ENCODE peak calls at places on chromosomes 13 and 19, in eight cellular contexts. One of them, this sample, is unnamed.
A peak's percentile ranks its signal among the peaks of the same experiment; 100 is the strongest.

GRCh38 chr13:90105881-90106496 is 1241.5 kb upstream of the MIR17HG start:
- DNase-seq in mammary epithelial cell: no peak
- DNase-seq in left ventricle myocardium inferior: no peak
- DNase-seq in choroid plexus epithelial cell: peak; percentile 86
- DNase-seq in astrocyte: peak; percentile 82
- DNase-seq in midbrain: no peak
- DNase-seq in fibroblast of lung: peak; percentile 20
- DNase-seq in colonic mucosa: no peak
- DNase-seq in this sample: no peak

GRCh38 chr19:10552596-10553053 is 8.9 kb downstream of the ATG4D start:
- DNase-seq in mammary epithelial cell: no peak
- DNase-seq in left ventricle myocardium inferior: no peak
- DNase-seq in choroid plexus epithelial cell: peak; percentile 37
- DNase-seq in astrocyte: no peak
- DNase-seq in midbrain: no peak
- DNase-seq in fibroblast of lung: peak; percentile 17
- DNase-seq in colonic mucosa: peak; percentile 30
- DNase-seq in this sample: no peak

GRCh38 chr19:34236035-34236793 is 18.1 kb upstream of the GARRE1 start:
- DNase-seq in mammary epithelial cell: no peak
- DNase-seq in left ventricle myocardium inferior: no peak
- DNase-seq in choroid plexus epithelial cell: peak; percentile 34
- DNase-seq in astrocyte: peak; percentile 47
- DNase-seq in midbrain: no peak
- DNase-seq in fibroblast of lung: peak; percentile 90
- DNase-seq in colonic mucosa: peak; percentile 68
- DNase-seq in this sample: no peak

GRCh38 chr19:19170053-19170945 is at the start of gene MEF2B:
- DNase-seq in mammary epithelial cell: peak; percentile 27
- DNase-seq in left ventricle myocardium inferior: peak; percentile 77
- DNase-seq in choroid plexus epithelial cell: peak; percentile 74
- DNase-seq in astrocyte: peak; percentile 20
- DNase-seq in midbrain: peak; percentile 9
- DNase-seq in fibroblast of lung: peak; percentile 55
- DNase-seq in colonic mucosa: peak; percentile 80
- DNase-seq in this sample: peak; percentile 73

GRCh38 chr19:4066176-4066606 is 508 bp downstream of the ZBTB7A start:
- DNase-seq in mammary epithelial cell: no peak
- DNase-seq in left ventricle myocardium inferior: peak; percentile 63
- DNase-seq in choroid plexus epithelial cell: no peak
- DNase-seq in astrocyte: no peak
- DNase-seq in midbrain: peak; percentile 72
- DNase-seq in fibroblast of lung: no peak
- DNase-seq in colonic mucosa: peak; percentile 71
- DNase-seq in this sample: no peak

GRCh38 chr19:15248106-15248505 is 15.9 kb upstream of the EPHX3 start:
- DNase-seq in mammary epithelial cell: no peak
- DNase-seq in left ventricle myocardium inferior: no peak
- DNase-seq in choroid plexus epithelial cell: no peak
- DNase-seq in astrocyte: no peak
- DNase-seq in midbrain: no peak
- DNase-seq in fibroblast of lung: no peak
- DNase-seq in colonic mucosa: no peak
- DNase-seq in this sample: no peak

GRCh38 chr13:67635754-67636153 is 405.6 kb upstream of the PCDH9 start:
- DNase-seq in mammary epithelial cell: no peak
- DNase-seq in left ventricle myocardium inferior: no peak
- DNase-seq in choroid plexus epithelial cell: peak; percentile 22
- DNase-seq in astrocyte: no peak
- DNase-seq in midbrain: no peak
- DNase-seq in fibroblast of lung: peak; percentile 48
- DNase-seq in colonic mucosa: no peak
- DNase-seq in this sample: no peak

GRCh38 chr13:110920038-110920437 is 5.2 kb upstream of the ANKRD10 start:
- DNase-seq in mammary epithelial cell: no peak
- DNase-seq in left ventricle myocardium inferior: peak; percentile 41
- DNase-seq in choroid plexus epithelial cell: no peak
- DNase-seq in astrocyte: no peak
- DNase-seq in midbrain: no peak
- DNase-seq in fibroblast of lung: no peak
- DNase-seq in colonic mucosa: no peak
- DNase-seq in this sample: no peak

GRCh38 chr19:35114656-35115537 is 726 bp upstream of the FXYD3 start:
- DNase-seq in mammary epithelial cell: peak; percentile 68
- DNase-seq in left ventricle myocardium inferior: peak; percentile 72
- DNase-seq in choroid plexus epithelial cell: peak; percentile 54
- DNase-seq in astrocyte: no peak
- DNase-seq in midbrain: peak; percentile 88
- DNase-seq in fibroblast of lung: peak; percentile 48
- DNase-seq in colonic mucosa: peak; percentile 86
- DNase-seq in this sample: peak; percentile 64

GRCh38 chr19:51448011-51448744 is 10.1 kb downstream of the SIGLEC8 start:
- DNase-seq in mammary epithelial cell: no peak
- DNase-seq in left ventricle myocardium inferior: no peak
- DNase-seq in choroid plexus epithelial cell: no peak
- DNase-seq in astrocyte: no peak
- DNase-seq in midbrain: no peak
- DNase-seq in fibroblast of lung: no peak
- DNase-seq in colonic mucosa: no peak
- DNase-seq in this sample: no peak

GRCh38 chr19:3360494-3361383 is 5.6 kb upstream of the NFIC start:
- DNase-seq in mammary epithelial cell: no peak
- DNase-seq in left ventricle myocardium inferior: peak; percentile 85
- DNase-seq in choroid plexus epithelial cell: no peak
- DNase-seq in astrocyte: no peak
- DNase-seq in midbrain: peak; percentile 80
- DNase-seq in fibroblast of lung: no peak
- DNase-seq in colonic mucosa: peak; percentile 77
- DNase-seq in this sample: peak; percentile 67

GRCh38 chr19:45368737-45369340 is 1.5 kb downstream of the ERCC2 start:
- DNase-seq in mammary epithelial cell: no peak
- DNase-seq in left ventricle myocardium inferior: no peak
- DNase-seq in choroid plexus epithelial cell: no peak
- DNase-seq in astrocyte: no peak
- DNase-seq in midbrain: no peak
- DNase-seq in fibroblast of lung: no peak
- DNase-seq in colonic mucosa: no peak
- DNase-seq in this sample: no peak

GRCh38 chr19:39438270-39438934 is 2.7 kb upstream of the RPS16 start:
- DNase-seq in mammary epithelial cell: peak; percentile 58
- DNase-seq in left ventricle myocardium inferior: no peak
- DNase-seq in choroid plexus epithelial cell: peak; percentile 50
- DNase-seq in astrocyte: no peak
- DNase-seq in midbrain: no peak
- DNase-seq in fibroblast of lung: no peak
- DNase-seq in colonic mucosa: no peak
- DNase-seq in this sample: no peak

GRCh38 chr13:94479559-94480095 is at the start of gene DCT:
- DNase-seq in mammary epithelial cell: no peak
- DNase-seq in left ventricle myocardium inferior: no peak
- DNase-seq in choroid plexus epithelial cell: no peak
- DNase-seq in astrocyte: no peak
- DNase-seq in midbrain: no peak
- DNase-seq in fibroblast of lung: no peak
- DNase-seq in colonic mucosa: no peak
- DNase-seq in this sample: no peak